ENCODE peak calls at places on chromosomes 5 and 9, in six cellular contexts. E is fibroblast of lung, Q is transverse colon, X is sigmoid colon, U is GM06990, C is lung. R is an unnamed sample.

GRCh38 chr5:180813418-180813817 is 10.8 kb upstream of the MGAT1 start:
- DNase-seq in E (no peak), Q (no peak), X (peak), U (no peak), C (no peak), R (no peak)

GRCh38 chr5:132813599-132814440 is 718 bp downstream of the SOWAHA start:
- DNase-seq in E (no peak), Q (peak), X (peak), U (peak), C (no peak), R (no peak)

GRCh38 chr5:126808619-126809018 is 31.7 kb downstream of the LMNB1 start:
- DNase-seq in E (peak), Q (no peak), X (no peak), U (no peak), C (no peak), R (no peak)

GRCh38 chr9:76519027-76519835 is 60.2 kb downstream of the GCNT1 start:
- DNase-seq in E (no peak), Q (no peak), X (no peak), U (no peak), C (no peak), R (no peak)

GRCh38 chr5:60540855-60541805 is 158.8 kb downstream of the DEPDC1B start:
- DNase-seq in E (peak), Q (no peak), X (no peak), U (peak), C (no peak), R (peak)

GRCh38 chr5:123636006-123636405 is 124.0 kb downstream of the CSNK1G3 start:
- DNase-seq in E (no peak), Q (no peak), X (no peak), U (no peak), C (no peak), R (no peak)

GRCh38 chr5:7849531-7850240 is 1.2 kb downstream of the CFAP90 start:
- DNase-seq in E (no peak), Q (no peak), X (no peak), U (no peak), C (no peak), R (no peak)

GRCh38 chr5:171433952-171434676 is 14.7 kb downstream of the FGF18 start:
- DNase-seq in E (no peak), Q (no peak), X (no peak), U (no peak), C (no peak), R (no peak)

GRCh38 chr5:112270299-112271293 is 148.5 kb downstream of the EPB41L4A start:
- DNase-seq in E (no peak), Q (no peak), X (no peak), U (no peak), C (no peak), R (no peak)

GRCh38 chr9:29958469-29958868 is 2385.2 kb upstream of the C9orf72 start:
- DNase-seq in E (no peak), Q (no peak), X (no peak), U (no peak), C (no peak), R (no peak)

GRCh38 chr5:144166696-144167095 is 3.8 kb downstream of the YIPF5 start:
- DNase-seq in E (no peak), Q (no peak), X (no peak), U (no peak), C (no peak), R (no peak)

GRCh38 chr5:117665121-117665520 is 1090.5 kb upstream of the SEMA6A start:
- DNase-seq in E (no peak), Q (no peak), X (no peak), U (no peak), C (no peak), R (no peak)

GRCh38 chr5:133831506-133832224 is 136.8 kb downstream of the C5orf15 start:
- DNase-seq in E (no peak), Q (no peak), X (no peak), U (no peak), C (no peak), R (peak)

GRCh38 chr5:171092194-171092593 is 216.9 kb upstream of the TLX3 start:
- DNase-seq in E (peak), Q (no peak), X (no peak), U (no peak), C (no peak), R (peak)

GRCh38 chr9:69324549-69325401 is at the start of gene ENTREP1:
- DNase-seq in E (peak), Q (peak), X (peak), U (peak), C (peak), R (no peak)

GRCh38 chr5:40390286-40391253 is 289.1 kb upstream of the PTGER4 start:
- DNase-seq in E (no peak), Q (no peak), X (no peak), U (no peak), C (no peak), R (no peak)

GRCh38 chr9:95010431-95010838 is 283.9 kb downstream of the AOPEP start:
- DNase-seq in E (no peak), Q (no peak), X (no peak), U (no peak), C (no peak), R (no peak)

GRCh38 chr5:176535655-176536131 is 1.5 kb downstream of the RNF44 start:
- DNase-seq in E (no peak), Q (no peak), X (no peak), U (peak), C (no peak), R (no peak)

GRCh38 chr5:64210866-64211265 is 45.2 kb downstream of the RNF180 start:
- DNase-seq in E (peak), Q (no peak), X (no peak), U (no peak), C (no peak), R (peak)

GRCh38 chr5:59760798-59761348 is 132.7 kb downstream of the PDE4D start:
- DNase-seq in E (peak), Q (no peak), X (no peak), U (no peak), C (no peak), R (peak)

GRCh38 chr9:20015427-20015931 is 226.6 kb upstream of the SLC24A2 start:
- DNase-seq in E (no peak), Q (no peak), X (no peak), U (no peak), C (no peak), R (no peak)

GRCh38 chr5:102651466-102651865 is 103.6 kb upstream of the PAM start:
- DNase-seq in E (no peak), Q (no peak), X (no peak), U (no peak), C (no peak), R (no peak)

GRCh38 chr5:171975877-171976667 is 30.4 kb downstream of the FBXW11 start:
- DNase-seq in E (no peak), Q (no peak), X (no peak), U (no peak), C (no peak), R (no peak)

GRCh38 chr9:108569624-108570023 is 286.2 kb downstream of the ACTL7B start:
- DNase-seq in E (peak), Q (no peak), X (no peak), U (no peak), C (no peak), R (peak)

GRCh38 chr5:142871056-142871879 is 101.1 kb downstream of the ARHGAP26 start:
- DNase-seq in E (no peak), Q (peak), X (no peak), U (no peak), C (no peak), R (no peak)

GRCh38 chr9:32992596-32993238 is 8.7 kb downstream of the APTX start:
- DNase-seq in E (no peak), Q (no peak), X (no peak), U (no peak), C (no peak), R (no peak)

GRCh38 chr5:126253406-126253805 is 169.8 kb upstream of the GRAMD2B start:
- DNase-seq in E (no peak), Q (no peak), X (no peak), U (no peak), C (no peak), R (no peak)

GRCh38 chr5:148311516-148311915 is 707 bp upstream of the SPINK7 start:
- DNase-seq in E (no peak), Q (no peak), X (no peak), U (no peak), C (no peak), R (no peak)

GRCh38 chr9:97186493-97186892 is 121.0 kb upstream of the CCDC180 start:
- DNase-seq in E (no peak), Q (no peak), X (no peak), U (no peak), C (no peak), R (no peak)

DNA sequence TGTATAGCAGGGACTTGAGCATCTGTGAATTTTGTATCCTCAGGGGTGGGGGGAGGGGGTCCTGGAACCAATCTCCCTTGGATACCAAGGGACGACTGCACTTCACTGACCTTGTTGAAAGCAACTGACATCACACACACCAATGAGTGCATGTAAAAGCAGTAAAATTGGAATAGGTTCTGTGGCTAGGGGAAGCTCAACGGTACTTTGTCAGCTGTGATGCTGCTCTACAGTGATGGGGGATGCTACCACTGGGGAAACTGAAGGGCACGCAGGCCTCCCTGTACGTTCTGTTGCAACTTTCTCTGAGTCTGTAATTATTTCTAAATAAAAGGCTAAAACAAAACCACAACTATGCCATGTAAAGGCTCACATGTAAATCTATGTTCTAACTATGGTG is 47.1 kb upstream of the RETREG1 start:
- DNase-seq in E (no peak), Q (no peak), X (no peak), U (no peak), C (peak), R (no peak)
- H3K4me3 ChIP-seq in E (no peak), Q (no peak), X (no peak), U (no peak), C (no peak), R (no peak)

GRCh38 chr5:67266654-67267350 is 70.2 kb upstream of the CD180 start:
- DNase-seq in E (no peak), Q (no peak), X (no peak), U (no peak), C (no peak), R (no peak)

GRCh38 chr5:67272453-67273130 is 76.0 kb upstream of the CD180 start:
- DNase-seq in E (no peak), Q (no peak), X (no peak), U (no peak), C (no peak), R (no peak)

GRCh38 chr5:67267522-67268232 is 71.1 kb upstream of the CD180 start:
- DNase-seq in E (no peak), Q (peak), X (peak), U (no peak), C (peak), R (no peak)

GRCh38 chr5:67265951-67266350 is 69.4 kb upstream of the CD180 start:
- DNase-seq in E (peak), Q (no peak), X (no peak), U (no peak), C (no peak), R (no peak)

GRCh38 chr5:67268233-67269011 is 71.8 kb upstream of the CD180 start:
- DNase-seq in E (peak), Q (peak), X (peak), U (no peak), C (peak), R (peak)
- H3K4me3 ChIP-seq in E (peak), Q (no peak), X (peak), U (no peak), C (no peak), R (peak)

GRCh38 chr9:73529666-73530065 is 378.0 kb downstream of the ANXA1 start:
- DNase-seq in E (no peak), Q (no peak), X (no peak), U (no peak), C (no peak), R (no peak)
- H3K4me3 ChIP-seq in E (no peak), Q (no peak), X (no peak), U (no peak), C (no peak), R (no peak)

DNA sequence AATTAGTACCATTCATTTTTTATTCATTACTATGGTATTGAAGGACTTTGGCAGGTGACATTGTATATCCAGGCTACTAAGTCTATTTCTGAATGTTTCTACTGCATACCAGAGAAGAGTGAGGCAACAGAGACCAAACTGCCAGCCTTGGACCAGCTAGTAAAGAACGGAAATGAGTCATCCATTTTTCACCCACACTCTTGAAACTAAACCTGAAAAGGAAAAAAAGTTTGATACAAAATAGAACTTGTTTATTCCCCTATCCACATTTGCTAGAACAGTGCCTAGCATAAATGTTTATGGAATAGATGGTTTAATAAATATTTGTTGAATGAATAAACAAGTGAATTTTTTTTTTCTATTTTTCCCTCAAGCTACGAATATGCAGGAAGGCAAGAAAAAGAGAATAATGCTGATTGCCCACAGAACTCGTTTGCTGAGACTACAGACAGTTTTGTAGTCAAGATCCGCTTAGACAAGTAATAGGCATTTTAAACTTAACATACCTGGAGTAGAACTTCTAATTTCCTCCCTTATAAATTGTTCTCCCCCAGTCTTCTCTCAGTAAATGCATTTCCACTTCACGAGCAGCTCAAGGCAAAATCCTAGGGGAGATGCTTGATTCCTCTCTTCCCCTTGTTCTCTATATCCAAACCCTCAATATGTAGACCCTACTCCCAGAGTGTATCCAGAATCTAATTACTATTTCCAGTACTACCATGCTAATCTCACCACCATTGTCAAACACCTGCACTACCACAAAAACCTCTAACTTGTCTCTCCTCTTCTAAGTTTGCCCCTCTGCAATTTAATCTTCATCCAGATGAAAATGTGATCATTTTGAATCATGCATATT is 146.1 kb upstream of the RASA1 start:
- DNase-seq in E (peak), Q (peak), X (no peak), U (peak), C (no peak), R (peak)
- H3K4me3 ChIP-seq in E (no peak), Q (no peak), X (no peak), U (no peak), C (no peak), R (no peak)

GRCh38 chr5:158811350-158811749 is 288.4 kb downstream of the EBF1 start:
- DNase-seq in E (no peak), Q (no peak), X (no peak), U (no peak), C (no peak), R (no peak)

GRCh38 chr5:158810615-158811014 is 289.1 kb downstream of the EBF1 start:
- DNase-seq in E (no peak), Q (no peak), X (no peak), U (no peak), C (no peak), R (no peak)

GRCh38 chr5:158805195-158805594 is 294.5 kb downstream of the EBF1 start:
- DNase-seq in E (no peak), Q (no peak), X (no peak), U (no peak), C (no peak), R (no peak)

GRCh38 chr5:158809310-158809709 is 290.4 kb downstream of the EBF1 start:
- DNase-seq in E (no peak), Q (no peak), X (no peak), U (no peak), C (no peak), R (no peak)

DNA sequence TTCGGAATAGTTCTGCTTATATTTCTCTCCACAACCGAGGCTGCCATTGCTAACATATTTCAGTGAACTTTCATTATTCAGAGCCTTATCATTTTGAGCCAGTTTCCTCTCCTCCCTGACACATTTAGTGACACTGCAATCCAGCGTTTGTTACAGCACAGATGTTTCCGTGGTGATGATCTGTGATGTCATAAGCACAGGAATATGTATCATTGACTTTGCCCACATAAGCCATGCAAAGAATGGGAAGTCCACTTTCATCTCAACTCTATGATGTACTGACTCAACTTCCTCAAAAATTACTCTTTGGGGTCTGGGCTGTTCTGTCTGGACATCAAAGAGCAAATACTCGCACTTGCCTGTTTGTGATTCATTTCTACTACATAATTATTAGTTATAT is 291.8 kb downstream of the EBF1 start:
- DNase-seq in E (no peak), Q (no peak), X (no peak), U (no peak), C (no peak), R (no peak)
- H3K4me3 ChIP-seq in E (no peak), Q (no peak), X (no peak), U (no peak), C (no peak), R (no peak)

DNA sequence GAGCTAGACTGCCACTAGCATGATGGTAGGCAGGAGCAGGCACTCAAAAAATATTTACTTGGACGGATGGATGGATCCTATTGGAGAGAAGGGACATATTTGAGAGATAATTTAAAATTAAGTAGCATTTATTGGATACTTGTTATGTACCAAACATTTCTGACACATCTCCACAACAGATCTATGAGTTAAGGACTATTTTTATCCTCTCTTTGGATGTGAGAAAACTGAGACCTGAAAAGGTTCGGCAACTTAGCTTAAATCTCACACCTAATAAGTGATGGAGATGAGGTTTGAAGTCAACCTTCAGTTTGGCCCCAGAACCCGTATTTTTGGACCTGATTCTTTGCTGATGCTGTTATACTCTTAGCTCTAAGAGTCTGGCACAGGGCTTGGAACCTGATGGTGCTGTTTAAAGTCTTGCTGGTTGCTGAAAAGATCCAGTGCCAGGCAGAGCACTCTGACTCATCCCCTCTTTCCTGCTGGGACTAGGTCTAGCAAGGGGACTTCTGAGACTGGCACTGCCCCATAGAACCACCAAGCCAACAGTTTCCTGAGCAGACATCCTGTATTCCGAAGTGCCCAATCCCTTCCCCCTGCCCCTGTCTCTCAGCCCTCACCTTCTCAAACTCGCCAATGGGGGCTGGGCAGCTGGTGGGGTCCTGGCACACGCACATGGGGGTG is 15.6 kb downstream of the SPARC start:
- DNase-seq in E (no peak), Q (no peak), X (no peak), U (no peak), C (no peak), R (no peak)
- H3K4me3 ChIP-seq in E (no peak), Q (no peak), X (no peak), U (no peak), C (no peak), R (no peak)

R was measured in skeletal muscle cell.